ENCODE peak calls at places on chromosomes 5 and 9, in four cellular contexts. H is CD8-positive, alpha-beta T cell; Y is upper lobe of left lung; F is HCT116. D is an unnamed sample.

GRCh38 chr9:125763373-125763772 is 16.2 kb downstream of the PBX3 start:
- DNase-seq in F (no peak), H (no peak), Y (no peak), D (no peak)

GRCh38 chr9:127660886-127661285 is 45.9 kb upstream of the CFAP157 start:
- DNase-seq in H (no peak), F (no peak), Y (no peak), D (no peak)

GRCh38 chr9:14487547-14488185 is 173.7 kb upstream of the NFIB start:
- DNase-seq in Y (no peak), H (no peak), F (no peak), D (no peak)

GRCh38 chr9:110257097-110257955 is 1.0 kb upstream of the TXN start:
- DNase-seq in H (no peak), Y (no peak), F (no peak), D (no peak)

GRCh38 chr5:169325273-169325672 is 24.3 kb upstream of the SLIT3 start:
- DNase-seq in Y (no peak), H (no peak), F (no peak), D (no peak)

GRCh38 chr9:124437086-124437485 is 13.2 kb upstream of the ADGRD2 start:
- DNase-seq in Y (no peak), H (no peak), F (no peak), D (no peak)

GRCh38 chr9:130433168-130433946 is 11.4 kb upstream of the ASS1 start:
- DNase-seq in F (no peak), Y (peak; percentile 90), H (no peak), D (no peak)

GRCh38 chr9:131407717-131408195 is 13.9 kb downstream of the PRRC2B start:
- DNase-seq in H (no peak), Y (no peak), F (no peak), D (no peak)

GRCh38 chr9:22154064-22154463 is 145.0 kb upstream of the CDKN2B start:
- DNase-seq in F (no peak), H (no peak), Y (no peak), D (no peak)

GRCh38 chr5:92543246-92543645 is 1037.8 kb downstream of the NR2F1-AS1 start:
- DNase-seq in F (no peak), Y (no peak), H (no peak), D (no peak)

GRCh38 chr5:63127054-63127453 is 548.4 kb downstream of the LRRC70 start:
- DNase-seq in F (no peak), H (no peak), Y (no peak), D (no peak)

GRCh38 chr5:107294151-107294550 is 376.6 kb downstream of the EFNA5 start:
- DNase-seq in F (no peak), H (no peak), Y (no peak), D (no peak)

GRCh38 chr5:83145241-83145640 is 67.9 kb downstream of the XRCC4 start:
- DNase-seq in H (no peak), Y (no peak), F (no peak), D (no peak)

GRCh38 chr9:86287013-86287412 is 4.7 kb upstream of the ISCA1 start:
- DNase-seq in H (no peak), Y (no peak), F (no peak), D (no peak)

GRCh38 chr9:76453785-76454184 is 5.2 kb upstream of the GCNT1 start:
- DNase-seq in H (no peak), Y (no peak), F (no peak), D (no peak)

GRCh38 chr5:181235689-181236366 is 7.9 kb downstream of the RACK1 start:
- DNase-seq in F (no peak), Y (no peak), H (no peak), D (no peak)

GRCh38 chr9:98807811-98808195 is 333 bp downstream of the GALNT12 start:
- DNase-seq in Y (no peak), F (no peak), H (no peak), D (no peak)

GRCh38 chr9:134709512-134710270 is 68.1 kb downstream of the COL5A1 start:
- DNase-seq in H (no peak), F (no peak), Y (peak; percentile 68), D (no peak)

GRCh38 chr5:127697894-127698600 is 5.1 kb upstream of the CCDC192 start:
- DNase-seq in Y (no peak), F (peak; percentile 60), H (no peak), D (no peak)

GRCh38 chr5:5278815-5279381 is 138.8 kb downstream of the ADAMTS16 start:
- DNase-seq in F (no peak), Y (no peak), H (no peak), D (no peak)

GRCh38 chr5:150658699-150659265 is 2.3 kb upstream of the MYOZ3 start:
- DNase-seq in H (no peak), F (no peak), Y (no peak), D (peak; percentile 32)

GRCh38 chr5:157485811-157486739 is 26.1 kb downstream of the NIPAL4 start:
- DNase-seq in H (no peak), Y (no peak), F (no peak), D (no peak)

GRCh38 chr5:148827723-148828122 is 1.3 kb downstream of the ADRB2 start:
- DNase-seq in Y (no peak), H (no peak), F (no peak), D (no peak)

GRCh38 chr5:83715316-83716060 is 5.2 kb downstream of the HAPLN1 start:
- DNase-seq in H (no peak), F (no peak), Y (no peak), D (no peak)

GRCh38 chr5:14463629-14464028 is 118.0 kb upstream of the OTULINL start:
- DNase-seq in F (no peak), H (no peak), Y (no peak), D (no peak)

GRCh38 chr9:86909388-86909787 is 37.9 kb downstream of the GAS1 start:
- DNase-seq in Y (no peak), H (no peak), F (no peak), D (no peak)

GRCh38 chr9:133458643-133459312 is 1.0 kb upstream of the CACFD1 start:
- DNase-seq in F (no peak), H (no peak), Y (no peak), D (no peak)

GRCh38 chr5:158746979-158747378 is 352.7 kb downstream of the EBF1 start:
- DNase-seq in F (no peak), Y (no peak), H (no peak), D (no peak)

GRCh38 chr9:117073539-117074336 is 341.1 kb downstream of the ASTN2 start:
- DNase-seq in F (no peak), H (no peak), Y (no peak), D (no peak)

GRCh38 chr5:16561660-16562059 is 55.1 kb downstream of the RETREG1 start:
- DNase-seq in Y (no peak), F (no peak), H (no peak), D (no peak)

GRCh38 chr5:134084166-134084565 is 30.3 kb upstream of the TCF7 start:
- DNase-seq in F (no peak), H (no peak), Y (no peak), D (no peak)

GRCh38 chr9:131923132-131923671 is 156.5 kb downstream of the MED27 start:
- DNase-seq in H (no peak), F (no peak), Y (no peak), D (no peak)

GRCh38 chr5:176831026-176831423 is 20.7 kb downstream of the UNC5A start:
- DNase-seq in F (no peak), Y (no peak), H (no peak), D (no peak)

GRCh38 chr5:175092691-175093090 is 351.3 kb downstream of the DRD1 start:
- DNase-seq in H (no peak), Y (no peak), F (no peak), D (no peak)

GRCh38 chr9:86557063-86557766 is 203.0 kb upstream of the TUT7 start:
- DNase-seq in Y (no peak), H (no peak), F (no peak), D (no peak)

GRCh38 chr9:81118416-81118815 is 570.9 kb downstream of the TLE1 start:
- DNase-seq in F (no peak), Y (no peak), H (no peak), D (no peak)

GRCh38 chr5:168101352-168101751 is 190.1 kb upstream of the WWC1 start:
- DNase-seq in H (no peak), F (no peak), Y (no peak), D (no peak)

GRCh38 chr9:114919611-114920010 is 10.8 kb downstream of the TNFSF8 start:
- DNase-seq in H (no peak), F (no peak), Y (no peak), D (no peak)

GRCh38 chr9:33154368-33154767 is 12.8 kb downstream of the B4GALT1 start:
- DNase-seq in F (no peak), H (no peak), Y (no peak), D (no peak)

GRCh38 chr9:137314561-137315560 is 12.8 kb upstream of the NRARP start:
- DNase-seq in Y (peak; percentile 78), F (no peak), H (no peak), D (peak; percentile 71)
- H3K27ac ChIP-seq in Y (peak overlapping the region; percentile 46), F (no peak overlapping the region), H (no peak overlapping the region), D (no peak overlapping the region)

GRCh38 chr5:56309262-56309826 is 76.2 kb upstream of the ANKRD55 start:
- DNase-seq in Y (no peak), F (no peak), H (no peak), D (no peak)
- H3K9me3 ChIP-seq in Y (no peaks in the 10 kb centered on the region), F (no peaks in the 10 kb centered on the region), H (no peaks in the 10 kb centered on the region), D (peaks cover 1% of the 10 kb centered on the region)

GRCh38 chr5:33229216-33229615 is 211.5 kb upstream of the TARS1 start:
- DNase-seq in F (no peak), Y (no peak), H (no peak), D (no peak)

GRCh38 chr5:33228149-33228548 is 212.6 kb upstream of the TARS1 start:
- DNase-seq in H (no peak), Y (no peak), F (no peak), D (no peak)

GRCh38 chr5:33230467-33231078 is 210.2 kb upstream of the TARS1 start:
- DNase-seq in F (no peak), H (no peak), Y (no peak), D (no peak)

GRCh38 chr5:33227247-33227646 is 213.5 kb upstream of the TARS1 start:
- DNase-seq in Y (no peak), H (no peak), F (no peak), D (no peak)

DNA sequence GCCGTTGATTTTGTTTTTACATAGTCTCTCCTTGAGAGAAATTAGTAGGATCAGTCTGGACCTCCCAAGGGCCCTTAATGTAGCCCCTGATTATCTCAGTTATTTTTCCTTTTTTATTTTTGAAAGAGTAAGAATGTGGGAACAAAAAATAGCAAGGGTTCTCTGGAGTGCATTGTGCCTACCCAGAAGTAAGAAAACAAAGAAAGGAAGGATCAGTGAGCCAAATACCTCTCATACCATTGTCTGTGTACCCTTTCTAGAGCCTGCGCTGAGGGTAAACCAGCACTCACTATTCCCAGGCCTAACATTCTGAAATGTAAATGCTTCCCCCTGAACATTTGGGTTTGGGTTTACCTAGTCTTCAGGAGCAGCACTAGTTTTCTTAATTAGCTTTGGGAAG is 213.0 kb upstream of the TARS1 start:
- DNase-seq in F (no peak), Y (no peak), H (no peak), D (no peak)
- H3K27ac ChIP-seq in F (no peak overlapping the region), Y (no peak overlapping the region), H (no peak overlapping the region), D (peak overlapping the region; percentile 89)

DNA sequence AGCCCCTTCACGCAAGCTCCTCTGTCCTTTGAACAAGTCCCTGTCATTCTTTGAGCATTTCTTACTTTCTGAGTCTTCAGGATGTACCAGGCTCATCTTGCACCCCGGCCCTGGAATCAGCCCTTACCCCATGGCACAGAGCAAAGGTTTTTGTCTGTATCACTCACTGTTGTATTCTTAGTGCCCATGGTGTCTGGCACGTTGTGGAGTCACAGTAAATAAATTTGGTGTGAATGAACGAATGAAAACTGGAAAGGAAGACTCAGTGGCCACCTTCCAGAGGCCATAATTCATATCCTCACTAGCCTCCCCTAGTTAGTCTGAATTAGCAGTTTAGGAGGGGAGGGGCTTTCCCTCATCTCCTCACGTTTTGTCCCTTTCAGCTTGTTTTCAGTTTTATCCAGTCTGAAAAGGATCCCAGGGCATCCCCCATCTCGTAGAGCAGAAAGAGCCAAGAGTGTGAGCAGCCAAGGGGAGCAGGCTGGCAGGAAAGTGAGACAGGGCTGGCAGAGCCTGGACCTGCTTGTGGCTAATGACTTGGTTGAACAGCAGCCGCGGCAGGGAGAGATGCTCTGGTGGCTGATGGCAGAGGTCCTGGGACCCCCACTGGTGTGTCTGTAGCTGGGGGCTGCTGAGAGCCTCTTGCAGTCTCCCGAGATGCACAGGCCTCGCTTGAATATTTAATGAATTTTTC is 42.7 kb downstream of the ZNF618 start:
- DNase-seq in H (no peak), Y (no peak), F (no peak), D (peak; percentile 51)
- H3K9me3 ChIP-seq in H (no peaks in the 10 kb centered on the region), Y (no peaks in the 10 kb centered on the region), F (no peaks in the 10 kb centered on the region), D (no peaks in the 10 kb centered on the region)